ENCODE peak calls at places on chromosomes 12 and 14, in nine cellular contexts. O is IMR-90; S is AG04450; K is CD4-positive, alpha-beta T cell; V is CD8-positive, alpha-beta memory T cell; U is Panc1; J is upper lobe of right lung; Z is A549; B is stomach. T is an unnamed sample. For H3K9me3, the result is how much of the 10 kb centered on the place peaks cover.

GRCh38 chr12:53096089-53096741 is 1.3 kb upstream of the IGFBP6 start:
- DNase-seq in O (peak), S (peak), K (no peak), V (no peak), U (no peak), J (no peak), Z (no peak), B (peak), T (no peak)

GRCh38 chr14:60249321-60250251 is 565 bp downstream of the PPM1A start:
- DNase-seq in O (peak), S (no peak), K (peak), V (peak), U (no peak), J (peak), Z (peak), B (peak), T (peak)

GRCh38 chr14:103434868-103435442 is 49.7 kb downstream of the MARK3 start:
- DNase-seq in O (no peak), S (no peak), K (no peak), V (no peak), U (no peak), J (no peak), Z (no peak), B (no peak), T (no peak)

GRCh38 chr12:50927766-50928224 is 24.5 kb upstream of the HIGD1C start:
- DNase-seq in O (no peak), S (no peak), K (no peak), V (no peak), U (no peak), J (no peak), Z (no peak), B (no peak), T (no peak)

GRCh38 chr12:101459642-101460346 is 15.3 kb upstream of the SPIC start:
- DNase-seq in O (peak), S (no peak), K (no peak), V (no peak), U (peak), J (no peak), Z (peak), B (peak), T (no peak)

GRCh38 chr14:59997496-59997895 is 77.6 kb downstream of the LRRC9 start:
- DNase-seq in O (no peak), S (no peak), K (no peak), V (no peak), U (no peak), J (no peak), Z (no peak), B (no peak), T (no peak)

GRCh38 chr12:51205350-51205749 is 12.5 kb downstream of the POU6F1 start:
- DNase-seq in O (no peak), S (no peak), K (no peak), V (no peak), U (no peak), J (no peak), Z (no peak), B (no peak), T (no peak)

GRCh38 chr12:68587448-68587873 is 23.2 kb upstream of the RAP1B start:
- DNase-seq in O (no peak), S (no peak), K (peak), V (peak), U (no peak), J (no peak), Z (no peak), B (no peak), T (no peak)

GRCh38 chr12:24560192-24560591 is 388.7 kb downstream of the BCAT1 start:
- DNase-seq in O (peak), S (no peak), K (no peak), V (no peak), U (no peak), J (no peak), Z (no peak), B (no peak), T (no peak)

GRCh38 chr12:82817368-82817767 is 130.7 kb downstream of the TMTC2 start:
- DNase-seq in O (no peak), S (no peak), K (no peak), V (no peak), U (no peak), J (no peak), Z (no peak), B (no peak), T (no peak)

GRCh38 chr12:25623816-25624215 is 70.7 kb upstream of the LMNTD1 start:
- DNase-seq in O (no peak), S (no peak), K (no peak), V (no peak), U (no peak), J (no peak), Z (no peak), B (no peak), T (no peak)

GRCh38 chr12:106369624-106370346 is 12.2 kb downstream of the POLR3B start:
- DNase-seq in O (peak), S (peak), K (no peak), V (no peak), U (no peak), J (no peak), Z (no peak), B (no peak), T (no peak)

GRCh38 chr12:109147954-109148353 is 31.6 kb downstream of the ACACB start:
- DNase-seq in O (no peak), S (no peak), K (no peak), V (no peak), U (no peak), J (no peak), Z (no peak), B (no peak), T (no peak)

GRCh38 chr14:50607181-50607580 is 47.2 kb downstream of the ATL1 start:
- DNase-seq in O (peak), S (no peak), K (no peak), V (no peak), U (no peak), J (no peak), Z (no peak), B (no peak), T (no peak)

GRCh38 chr14:21056520-21057163 is 980 bp upstream of the RNASE8 start:
- DNase-seq in O (no peak), S (no peak), K (no peak), V (no peak), U (no peak), J (no peak), Z (no peak), B (no peak), T (no peak)

GRCh38 chr14:36524874-36525745 is 5.1 kb upstream of the NKX2-1 start:
- DNase-seq in O (no peak), S (no peak), K (no peak), V (no peak), U (no peak), J (peak), Z (peak), B (no peak), T (no peak)
- H3K9me3 ChIP-seq in O (under half), S (under half), K (under half), V (under half), U (under half), J (under half), Z (under half), B (under half), T (under half)

GRCh38 chr14:105836160-105836559 is 309.8 kb downstream of the TMEM121 start:
- DNase-seq in O (no peak), S (no peak), K (no peak), V (no peak), U (no peak), J (no peak), Z (no peak), B (no peak), T (no peak)
- H3K9me3 ChIP-seq in O (half or more), S (half or more), K (under half), V (under half), U (under half), J (under half), Z (under half), B (under half), T (under half)

DNA sequence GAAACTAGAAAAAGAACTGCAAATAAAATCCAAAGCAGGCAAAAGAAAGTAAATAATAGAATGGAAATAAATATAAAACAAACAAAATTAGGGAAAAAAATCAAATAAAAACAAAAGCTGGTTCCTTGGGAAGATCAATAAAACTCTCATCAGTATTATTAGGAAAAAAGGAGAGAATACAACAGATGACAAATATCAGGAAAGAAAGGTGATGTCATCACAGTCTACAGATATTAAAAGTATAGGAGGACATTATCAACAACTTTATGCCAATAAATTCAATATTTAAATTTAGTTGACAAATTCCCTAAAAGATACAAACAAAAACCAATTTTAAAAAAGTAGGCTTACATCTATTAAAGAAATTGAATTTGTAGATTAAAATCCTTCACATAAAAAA is 107.4 kb upstream of the FOXN3 start:
- DNase-seq in O (no peak), S (no peak), K (no peak), V (no peak), U (no peak), J (no peak), Z (no peak), B (no peak), T (no peak)
- H3K9me3 ChIP-seq in O (under half), S (under half), K (under half), V (under half), U (under half), J (under half), Z (under half), B (under half), T (under half)

DNA sequence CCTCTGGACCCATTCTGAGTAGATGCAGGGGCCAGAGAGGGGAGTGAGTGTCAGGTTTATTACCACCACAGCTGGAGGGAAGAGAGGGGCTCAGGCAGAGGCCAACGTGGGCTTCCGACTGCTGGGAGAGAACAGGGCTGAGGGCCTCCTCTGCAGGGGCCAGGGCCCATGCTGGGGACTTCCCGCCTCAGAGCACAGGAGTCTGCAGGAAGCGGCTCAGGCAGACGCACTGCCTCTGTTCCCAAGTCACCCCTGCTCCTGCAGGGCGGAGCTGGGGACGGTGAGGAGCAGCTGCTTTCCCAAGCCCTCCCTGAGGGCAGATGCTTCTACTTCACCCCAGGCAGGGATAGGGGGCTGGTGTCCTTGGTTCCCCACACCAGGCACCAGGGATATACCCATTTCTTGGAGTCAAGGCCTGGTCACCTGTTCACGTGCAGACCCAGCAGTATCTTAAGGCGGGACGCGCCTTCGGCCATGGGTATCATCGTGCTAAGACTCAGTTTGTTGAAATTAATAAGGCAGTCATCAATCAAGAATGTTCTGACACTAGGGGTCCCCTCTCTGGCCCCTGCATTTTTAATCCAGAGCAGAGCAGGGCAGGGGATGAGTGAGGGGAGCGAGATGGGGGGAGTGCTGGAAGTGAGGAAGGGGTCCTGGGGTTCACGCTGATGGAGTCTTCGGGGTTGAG is 100.0 kb downstream of the PIWIL1 start:
- DNase-seq in O (no peak), S (no peak), K (no peak), V (no peak), U (no peak), J (peak), Z (no peak), B (no peak), T (no peak)
- H3K9me3 ChIP-seq in O (half or more), S (half or more), K (under half), V (under half), U (under half), J (under half), Z (under half), B (under half), T (under half)

GRCh38 chr14:79989990-79990389 is 221.3 kb downstream of the DIO2 start:
- DNase-seq in O (no peak), S (no peak), K (no peak), V (no peak), U (no peak), J (no peak), Z (no peak), B (no peak), T (no peak)
- H3K9me3 ChIP-seq in O (under half), S (under half), K (under half), V (under half), U (under half), J (under half), Z (under half), B (under half), T (under half)

GRCh38 chr12:62977419-62977818 is 42.5 kb upstream of the PPM1H start:
- DNase-seq in O (no peak), S (no peak), K (no peak), V (no peak), U (no peak), J (no peak), Z (no peak), B (peak), T (no peak)
- H3K9me3 ChIP-seq in O (under half), S (under half), K (under half), V (under half), U (under half), J (under half), Z (under half), B (under half), T (under half)